ENCODE peak calls at places on chromosomes 12 and 14, in seven cellular contexts. Q is IMR-90; K is left lung; Z is left ventricle myocardium inferior; S is neural progenitor cell; V is CD8-positive, alpha-beta T cell; Y is CD8-positive, alpha-beta memory T cell. L is an unnamed sample. For H3K4me1, the result is how much of the 10 kb centered on the place peaks cover.

GRCh38 chr14:61475316-61475715 is 153.9 kb downstream of the PRKCH start:
- DNase-seq in Q (peak), K (no peak), Z (no peak), S (peak), V (no peak), Y (no peak), L (peak)

GRCh38 chr14:43535231-43535838 is 971.7 kb downstream of the FSCB start:
- DNase-seq in Q (no peak), K (no peak), Z (no peak), S (no peak), V (no peak), Y (no peak), L (no peak)

GRCh38 chr12:101670007-101670671 is 27.3 kb upstream of the CHPT1 start:
- DNase-seq in Q (peak), K (no peak), Z (no peak), S (peak), V (peak), Y (peak), L (peak)

GRCh38 chr12:105355752-105356151 is 25.3 kb downstream of the C12orf75 start:
- DNase-seq in Q (peak), K (no peak), Z (no peak), S (no peak), V (no peak), Y (no peak), L (peak)

GRCh38 chr14:37598085-37598972 is 2.9 kb downstream of the TTC6 start:
- DNase-seq in Q (no peak), K (peak), Z (no peak), S (peak), V (no peak), Y (no peak), L (no peak)

GRCh38 chr12:85872497-85873091 is 1.5 kb upstream of the NTS start:
- DNase-seq in Q (peak), K (no peak), Z (no peak), S (peak), V (no peak), Y (no peak), L (peak)

GRCh38 chr12:45725631-45726593 is 3.6 kb upstream of the ARID2 start:
- DNase-seq in Q (peak), K (no peak), Z (no peak), S (peak), V (peak), Y (peak), L (peak)

GRCh38 chr12:30003321-30003720 is 219.6 kb upstream of the TMTC1 start:
- DNase-seq in Q (no peak), K (no peak), Z (no peak), S (no peak), V (no peak), Y (no peak), L (no peak)

GRCh38 chr14:70755655-70756054 is 53.7 kb downstream of the MAP3K9 start:
- DNase-seq in Q (no peak), K (no peak), Z (no peak), S (no peak), V (no peak), Y (no peak), L (peak)

DNA sequence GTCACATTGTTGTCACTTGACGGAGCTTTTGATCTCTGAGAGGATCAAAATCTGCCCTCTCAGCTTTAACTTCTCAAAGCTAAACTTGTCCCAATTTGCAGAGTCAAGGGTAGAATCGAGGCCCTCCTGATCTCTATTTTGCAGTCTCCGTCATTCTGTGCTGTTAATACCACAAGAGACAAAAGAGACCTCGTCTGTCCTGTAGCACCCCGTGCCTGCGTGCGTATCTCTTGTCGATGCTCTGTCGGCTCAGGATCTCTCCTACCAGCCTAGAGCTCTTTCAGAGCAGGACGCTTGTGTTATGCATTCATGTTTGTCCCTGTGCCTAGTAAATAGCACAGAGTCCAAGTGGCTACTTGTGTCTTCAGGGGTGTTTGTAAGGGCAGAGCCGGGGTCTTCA is 5.1 kb downstream of the EVL start:
- DNase-seq in Q (no peak), K (no peak), Z (no peak), S (no peak), V (peak), Y (peak), L (no peak)
- H3K4me1 ChIP-seq in Q (under half), K (under half), Z (under half), S (under half), V (half or more), Y (half or more), L (under half)

GRCh38 chr14:95184413-95184790 is 27.1 kb upstream of the DICER1 start:
- DNase-seq in Q (no peak), K (no peak), Z (peak), S (no peak), V (no peak), Y (no peak), L (peak)
- H3K4me1 ChIP-seq in Q (under half), K (under half), Z (half or more), S (under half), V (under half), Y (under half), L (under half)

DNA sequence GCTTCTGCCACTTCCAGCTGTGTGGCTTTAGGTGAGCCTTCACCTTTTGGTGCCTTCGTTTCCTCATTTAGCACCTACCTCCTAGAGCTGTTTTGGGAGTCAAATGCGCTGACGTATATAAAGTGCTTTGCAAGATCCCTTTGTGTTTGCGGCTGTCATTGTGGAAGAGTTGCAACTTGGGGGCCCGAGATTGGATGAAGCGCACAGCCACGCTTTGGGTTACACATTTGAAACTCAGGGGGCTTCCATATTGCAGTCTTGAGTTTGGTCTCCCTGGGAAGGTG is 631 bp upstream of the ARL6IP4 start:
- DNase-seq in Q (no peak), K (no peak), Z (no peak), S (peak), V (no peak), Y (no peak), L (no peak)
- H3K4me1 ChIP-seq in Q (under half), K (half or more), Z (half or more), S (under half), V (half or more), Y (half or more), L (half or more)

DNA sequence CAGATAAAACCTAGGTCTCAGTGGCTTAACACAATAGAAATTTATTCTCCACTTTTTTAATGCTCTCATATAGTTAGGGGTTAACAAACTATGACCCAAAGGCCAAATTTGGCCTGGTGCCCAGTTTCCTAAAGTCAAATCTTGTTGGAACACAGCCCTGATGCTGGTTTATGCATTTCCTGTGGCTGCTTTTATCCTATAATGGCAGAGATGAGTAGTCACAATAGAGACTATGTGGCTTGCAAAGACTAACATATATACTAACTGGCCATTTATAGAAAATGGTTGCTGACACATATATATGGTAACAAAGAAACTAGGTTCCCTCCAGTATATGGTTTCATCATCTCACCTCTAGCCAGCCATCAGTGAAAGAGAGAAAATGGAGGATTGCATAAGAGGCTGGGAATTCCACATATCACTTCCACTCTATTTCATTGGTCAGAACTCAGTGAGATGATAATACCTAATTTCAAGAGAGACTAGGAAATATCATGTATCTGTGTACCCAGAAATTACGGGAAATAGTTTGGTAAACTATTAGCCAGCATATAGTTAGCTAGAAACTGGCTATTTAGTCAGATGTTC is 10.9 kb downstream of the NAV3 start:
- DNase-seq in Q (no peak), K (no peak), Z (no peak), S (no peak), V (no peak), Y (no peak), L (no peak)
- H3K4me1 ChIP-seq in Q (under half), K (under half), Z (under half), S (under half), V (under half), Y (under half), L (under half)

GRCh38 chr14:24430143-24430681 is 458 bp downstream of the KHNYN start:
- DNase-seq in Q (peak), K (peak), Z (peak), S (peak), V (peak), Y (peak), L (peak)

GRCh38 chr14:24430682-24431568 is 1.2 kb downstream of the KHNYN start:
- DNase-seq in Q (peak), K (peak), Z (no peak), S (peak), V (peak), Y (peak), L (peak)

GRCh38 chr14:24434676-24435075 is 4.9 kb downstream of the KHNYN start:
- DNase-seq in Q (no peak), K (no peak), Z (no peak), S (no peak), V (no peak), Y (no peak), L (no peak)

GRCh38 chr14:24431569-24432258 is 2.0 kb downstream of the KHNYN start:
- DNase-seq in Q (peak), K (peak), Z (peak), S (peak), V (peak), Y (peak), L (peak)

GRCh38 chr14:24432259-24433131 is 2.7 kb downstream of the KHNYN start:
- DNase-seq in Q (peak), K (no peak), Z (no peak), S (no peak), V (peak), Y (peak), L (no peak)
- H3K4me1 ChIP-seq in Q (under half), K (under half), Z (half or more), S (under half), V (under half), Y (under half), L (half or more)

DNA sequence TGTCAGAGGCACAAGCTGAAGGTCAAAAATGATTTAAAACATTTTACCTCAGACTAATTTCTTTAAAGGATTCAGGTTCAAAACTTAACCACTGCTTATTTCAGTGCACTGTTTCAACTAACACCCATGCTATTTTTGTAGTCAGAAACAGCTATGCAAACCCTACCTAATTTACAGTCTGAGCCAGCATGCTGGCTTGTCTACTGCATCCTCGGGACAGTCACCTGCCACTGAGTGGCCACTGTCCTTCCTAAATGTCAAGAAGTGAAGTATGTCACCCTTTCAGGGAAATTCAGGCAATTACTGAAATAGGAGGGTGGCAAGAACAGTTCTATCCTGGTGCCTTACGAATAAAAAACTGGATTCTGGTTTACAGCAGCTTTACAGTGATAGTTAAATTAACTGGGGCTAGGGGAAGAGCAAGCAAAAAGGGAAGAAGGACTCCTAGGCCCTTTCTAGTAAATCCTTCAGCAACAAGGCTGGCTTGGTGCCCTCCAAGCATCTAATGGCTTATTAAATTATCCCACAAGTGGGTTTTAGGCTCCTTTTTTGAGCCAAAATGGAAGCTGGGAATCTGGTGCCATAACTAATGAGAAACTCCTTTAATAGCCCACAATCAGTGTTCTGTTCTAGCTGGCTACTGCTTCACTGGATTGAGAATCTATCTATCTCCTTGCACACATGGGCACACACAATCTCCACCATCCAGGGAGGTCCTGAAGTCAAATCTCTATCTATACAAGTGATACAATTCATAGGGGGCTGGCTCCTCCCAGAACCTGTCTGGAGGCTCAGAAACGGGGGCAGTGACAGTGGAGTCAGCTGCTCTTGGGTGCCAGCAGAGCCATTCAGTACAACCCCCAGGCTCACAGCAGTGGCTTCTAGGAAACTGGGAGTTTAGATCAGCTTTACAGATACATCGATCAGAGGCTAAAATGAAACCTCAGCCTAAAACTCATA is 43.4 kb downstream of the SH2B3 start:
- DNase-seq in Q (no peak), K (no peak), Z (no peak), S (no peak), V (no peak), Y (no peak), L (no peak)
- H3K4me1 ChIP-seq in Q (under half), K (under half), Z (half or more), S (under half), V (under half), Y (under half), L (under half)

GRCh38 chr14:63432228-63432627 is 110.9 kb downstream of the PPP2R5E start:
- DNase-seq in Q (no peak), K (no peak), Z (no peak), S (no peak), V (no peak), Y (no peak), L (no peak)

GRCh38 chr14:63435838-63436237 is 107.3 kb downstream of the PPP2R5E start:
- DNase-seq in Q (peak), K (peak), Z (peak), S (no peak), V (no peak), Y (no peak), L (peak)

GRCh38 chr14:63436286-63437098 is 106.7 kb downstream of the PPP2R5E start:
- DNase-seq in Q (no peak), K (no peak), Z (no peak), S (no peak), V (no peak), Y (no peak), L (no peak)

GRCh38 chr14:63432888-63433552 is 110.2 kb downstream of the PPP2R5E start:
- DNase-seq in Q (no peak), K (no peak), Z (no peak), S (no peak), V (no peak), Y (no peak), L (no peak)

DNA sequence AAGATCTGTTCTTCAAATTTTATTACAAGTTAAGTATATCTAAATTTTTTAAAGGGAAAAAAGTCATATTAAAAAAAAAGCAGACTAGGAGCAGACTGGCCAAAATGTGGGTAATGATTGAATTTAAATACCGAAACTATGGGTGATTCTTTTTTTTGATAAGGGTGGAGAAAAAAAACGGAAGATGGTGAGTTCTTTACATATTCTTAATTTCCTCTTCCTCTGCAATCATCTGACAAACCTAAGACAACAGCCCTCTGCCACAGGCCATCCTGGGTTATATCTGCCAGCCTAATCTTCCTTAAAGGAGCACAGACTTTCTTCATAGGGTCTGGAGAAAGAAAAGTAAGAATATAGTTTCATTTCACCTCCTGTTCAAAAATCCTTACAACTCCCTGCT is 108.0 kb downstream of the PPP2R5E start:
- DNase-seq in Q (no peak), K (no peak), Z (no peak), S (no peak), V (no peak), Y (no peak), L (no peak)
- H3K4me1 ChIP-seq in Q (under half), K (under half), Z (half or more), S (under half), V (under half), Y (under half), L (under half)

GRCh38 chr12:117885211-117885610 is 83.6 kb downstream of the KSR2 start:
- DNase-seq in Q (no peak), K (no peak), Z (no peak), S (no peak), V (no peak), Y (no peak), L (no peak)
- H3K4me1 ChIP-seq in Q (under half), K (under half), Z (under half), S (under half), V (under half), Y (under half), L (under half)

GRCh38 chr14:74935340-74935640 is 12.2 kb upstream of the RPS6KL1 start:
- DNase-seq in Q (no peak), K (no peak), Z (peak), S (no peak), V (no peak), Y (no peak), L (no peak)

GRCh38 chr14:74933925-74934435 is 10.9 kb upstream of the RPS6KL1 start:
- DNase-seq in Q (no peak), K (no peak), Z (no peak), S (no peak), V (no peak), Y (no peak), L (no peak)

GRCh38 chr14:74936151-74936550 is 13.1 kb upstream of the RPS6KL1 start:
- DNase-seq in Q (no peak), K (peak), Z (no peak), S (no peak), V (no peak), Y (no peak), L (no peak)

GRCh38 chr14:74932401-74932901 is 9.4 kb upstream of the RPS6KL1 start:
- DNase-seq in Q (no peak), K (no peak), Z (no peak), S (no peak), V (no peak), Y (no peak), L (no peak)

GRCh38 chr14:74934476-74935339 is 11.6 kb upstream of the RPS6KL1 start:
- DNase-seq in Q (no peak), K (no peak), Z (peak), S (peak), V (no peak), Y (no peak), L (no peak)
- H3K4me1 ChIP-seq in Q (under half), K (under half), Z (half or more), S (under half), V (under half), Y (under half), L (under half)

GRCh38 chr12:4954632-4955354 is 45.1 kb downstream of the KCNA1 start:
- DNase-seq in Q (no peak), K (no peak), Z (no peak), S (no peak), V (no peak), Y (no peak), L (no peak)
- H3K4me1 ChIP-seq in Q (under half), K (under half), Z (under half), S (under half), V (under half), Y (under half), L (under half)